ENCODE peak calls at places on chromosomes 13 and 19, in six cellular contexts. R, A, M, Y, U and V are unnamed samples.

GRCh38 chr13:106299616-106300015 is 235.8 kb downstream of the EFNB2 start:
- DNase-seq in R (no peak), A (no peak), M (no peak), Y (no peak), U (no peak), V (no peak)

GRCh38 chr13:77859450-77859849 is 59.2 kb downstream of the EDNRB start:
- DNase-seq in R (no peak), A (peak; percentile 20), M (no peak), Y (no peak), U (no peak), V (peak; percentile 43)

GRCh38 chr19:46065486-46065885 is 24.7 kb upstream of the IGFL4 start:
- DNase-seq in R (no peak), A (no peak), M (no peak), Y (no peak), U (no peak), V (no peak)

GRCh38 chr13:110233181-110233641 is 73.7 kb downstream of the COL4A1 start:
- DNase-seq in R (no peak), A (peak; percentile 61), M (no peak), Y (no peak), U (peak; percentile 75), V (peak; percentile 70)

GRCh38 chr13:84413016-84413415 is 530.7 kb upstream of the SLITRK1 start:
- DNase-seq in R (no peak), A (no peak), M (no peak), Y (no peak), U (no peak), V (no peak)

GRCh38 chr13:100525453-100526298 is 62.9 kb downstream of the GGACT start:
- DNase-seq in R (no peak), A (no peak), M (no peak), Y (no peak), U (no peak), V (no peak)

GRCh38 chr19:27392027-27392632 is 1820.8 kb downstream of the UQCRFS1 start:
- DNase-seq in R (peak; percentile 24), A (no peak), M (no peak), Y (no peak), U (peak; percentile 9), V (no peak)

GRCh38 chr13:20102776-20103175 is 58.1 kb downstream of the GJA3 start:
- DNase-seq in R (no peak), A (no peak), M (no peak), Y (no peak), U (no peak), V (no peak)

GRCh38 chr13:24063281-24063851 is 97.2 kb upstream of the SPATA13 start:
- DNase-seq in R (no peak), A (peak; percentile 72), M (no peak), Y (no peak), U (no peak), V (peak; percentile 44)

DNA sequence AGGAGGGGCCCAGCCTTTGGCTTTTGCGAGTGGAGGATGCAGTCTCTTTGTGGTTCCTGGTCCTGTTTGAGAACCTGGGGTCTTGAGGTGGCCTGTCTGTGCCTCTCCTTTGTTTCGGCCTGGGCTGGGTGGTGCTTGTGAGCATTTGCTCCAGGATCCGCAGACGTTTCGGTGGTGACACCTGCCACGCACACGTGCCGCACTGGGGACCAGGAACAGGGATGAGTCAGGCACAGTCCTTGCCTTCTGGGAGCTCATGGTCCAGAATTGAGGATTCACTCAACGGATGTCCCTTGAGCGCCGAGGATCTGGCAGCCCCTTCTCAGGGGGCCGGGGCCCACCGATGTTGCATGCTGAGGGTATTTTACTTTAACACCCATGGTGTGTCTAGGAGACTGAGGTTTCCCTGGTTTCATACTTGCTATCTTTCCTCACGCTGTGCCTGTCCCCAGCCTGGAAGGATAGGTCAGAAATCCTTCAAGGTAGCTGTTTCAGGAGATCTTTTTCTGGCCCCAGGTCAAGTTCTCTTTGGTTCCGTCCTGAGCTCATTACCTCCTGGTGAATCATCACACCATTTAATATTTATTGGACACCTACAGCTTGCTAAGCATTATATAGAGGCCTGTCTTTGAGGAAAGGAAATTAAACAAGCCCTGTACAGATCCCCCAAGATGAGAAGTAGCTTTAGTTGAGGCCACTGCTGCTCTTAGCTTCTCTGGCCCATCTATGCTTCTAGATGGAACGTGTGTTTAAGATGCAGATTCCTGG is 5.1 kb downstream of the HDGFL2 start:
- DNase-seq in R (no peak), A (no peak), M (no peak), Y (no peak), U (no peak), V (no peak)
- H3K27ac ChIP-seq in R (no peak overlapping the region), A (no peak overlapping the region), M (no peak overlapping the region), Y (no peak overlapping the region), U (no peak overlapping the region), V (no peak overlapping the region)

GRCh38 chr19:19539738-19540703 is 2.0 kb downstream of the CILP2 start:
- DNase-seq in R (peak; percentile 82), A (peak; percentile 69), M (no peak), Y (peak; percentile 56), U (no peak), V (peak; percentile 90)
- H3K4me3 ChIP-seq in R (no peak overlapping the region), A (no peak overlapping the region), M (no peak overlapping the region), Y (no peak overlapping the region), U (peak overlapping the region; percentile 13), V (peak overlapping the region; percentile 8)

DNA sequence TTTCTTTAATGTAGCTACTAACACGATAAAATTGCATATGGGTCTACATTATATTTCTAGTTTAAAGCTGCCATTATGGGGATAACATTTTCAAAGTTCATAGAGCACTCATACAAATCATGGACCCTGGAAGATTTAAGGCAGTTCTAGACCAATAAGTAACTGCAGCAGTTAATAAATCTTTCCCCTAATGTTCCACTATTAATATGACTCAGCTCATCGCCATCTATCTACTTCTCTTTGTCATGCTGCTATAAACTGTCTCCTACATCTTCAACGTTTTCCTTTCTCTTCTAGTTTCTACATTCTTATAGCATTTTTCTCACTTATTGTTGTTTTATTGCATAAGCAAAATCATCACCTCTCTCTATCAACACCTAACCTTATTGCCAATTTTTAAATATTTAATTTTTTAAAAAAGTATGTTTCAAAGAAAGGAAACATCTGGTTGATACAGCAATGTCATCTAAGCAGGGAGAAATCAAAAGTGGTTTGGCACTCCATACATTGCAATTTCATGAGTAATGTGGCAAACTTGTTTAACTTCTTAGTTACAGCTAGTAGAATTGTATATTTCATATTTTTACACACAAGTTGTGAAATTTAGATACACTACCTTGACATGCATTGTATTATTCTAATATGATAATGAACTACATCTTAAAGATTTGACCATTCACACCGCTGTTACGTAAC is 1500.4 kb upstream of the MIR17HG start:
- DNase-seq in R (no peak), A (no peak), M (no peak), Y (no peak), U (no peak), V (no peak)
- H3K27ac ChIP-seq in R (no peak overlapping the region), A (no peak overlapping the region), M (no peak overlapping the region), Y (no peak overlapping the region), U (no peak overlapping the region), V (no peak overlapping the region)

GRCh38 chr13:81795710-81796109 is 1454.8 kb upstream of the SPRY2 start:
- DNase-seq in R (no peak), A (no peak), M (no peak), Y (no peak), U (no peak), V (no peak)
- H3K4me3 ChIP-seq in R (no peak overlapping the region), A (no peak overlapping the region), M (no peak overlapping the region), Y (no peak overlapping the region), U (no peak overlapping the region), V (no peak overlapping the region)

DNA sequence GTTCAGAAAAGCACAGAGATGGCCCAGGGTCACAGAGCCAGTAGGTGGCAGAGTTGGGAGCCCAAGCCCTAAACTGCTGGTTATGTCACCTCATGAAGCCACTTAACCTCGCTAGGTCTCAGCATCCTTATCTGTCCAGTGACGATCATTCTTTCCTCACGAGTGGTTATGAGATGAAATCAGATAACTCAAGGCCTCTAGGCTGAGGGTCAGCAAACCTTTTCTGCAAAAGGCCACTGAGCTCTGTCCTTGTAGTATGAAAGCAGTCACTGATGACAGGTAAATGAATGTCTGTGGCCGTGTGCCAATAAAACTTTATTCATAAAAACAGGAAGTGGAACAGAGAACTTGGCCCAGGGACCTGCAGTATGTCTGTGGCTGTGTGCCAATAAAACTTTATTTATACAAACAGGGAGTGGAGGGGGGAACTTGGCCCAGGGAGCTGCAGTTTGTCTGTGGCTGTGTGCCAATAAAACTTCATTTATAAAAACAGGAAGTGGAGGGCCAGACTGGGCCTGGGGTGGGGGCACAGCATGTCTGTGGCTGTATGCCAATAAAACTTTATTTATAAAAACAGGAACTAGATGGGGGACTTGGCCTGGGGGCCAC is 71.2 kb downstream of the GNG7 start:
- DNase-seq in R (peak; percentile 75), A (no peak), M (no peak), Y (no peak), U (no peak), V (peak; percentile 55)
- H3K27ac ChIP-seq in R (peak overlapping the region; percentile 75), A (no peak overlapping the region), M (peak overlapping the region; percentile 1), Y (peak overlapping the region; percentile 4), U (no peak overlapping the region), V (no peak overlapping the region)

GRCh38 chr19:42402376-42403116 is 12.4 kb upstream of the CNFN start:
- DNase-seq in R (no peak), A (no peak), M (no peak), Y (no peak), U (no peak), V (peak; percentile 62)
- H3K4me3 ChIP-seq in R (peak overlapping the region; percentile 66), A (no peak overlapping the region), M (peak overlapping the region; percentile 34), Y (no peak overlapping the region), U (no peak overlapping the region), V (no peak overlapping the region)

DNA sequence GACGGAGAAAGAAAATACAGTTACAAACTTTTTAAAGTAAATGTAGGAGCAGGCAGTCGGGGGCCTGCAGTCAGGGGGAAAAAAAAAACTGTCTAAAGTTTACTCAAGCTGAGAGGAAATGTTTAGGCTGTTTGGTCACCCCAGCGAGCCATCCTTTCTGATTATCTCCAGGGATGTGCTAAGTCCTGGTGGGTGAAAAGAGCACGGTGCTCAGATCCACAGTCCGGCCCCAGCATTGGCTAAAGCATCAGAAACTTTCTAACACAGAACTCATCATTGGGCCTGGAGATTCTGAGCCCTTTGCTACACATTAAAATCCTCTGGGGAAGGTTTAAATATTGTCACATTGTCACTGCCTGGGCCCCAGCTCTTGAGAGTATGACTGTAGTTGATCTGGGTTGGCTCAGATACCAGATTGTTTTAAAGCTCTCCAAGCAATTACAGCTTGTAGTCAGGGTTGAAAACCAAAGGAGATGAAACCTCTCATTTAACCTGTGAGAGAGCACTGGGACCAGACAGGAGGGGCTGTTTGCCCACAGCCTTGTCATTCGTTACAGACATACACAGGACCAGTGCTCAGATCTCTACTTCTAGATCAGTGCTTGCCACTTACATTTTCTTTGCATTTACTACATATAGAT is 131.1 kb upstream of the HTR2A start:
- DNase-seq in R (no peak), A (no peak), M (no peak), Y (no peak), U (no peak), V (no peak)
- H3K27ac ChIP-seq in R (no peak overlapping the region), A (no peak overlapping the region), M (no peak overlapping the region), Y (no peak overlapping the region), U (no peak overlapping the region), V (no peak overlapping the region)

GRCh38 chr13:30905932-30906383 is at the start of gene MEDAG:
- DNase-seq in R (peak; percentile 50), A (peak; percentile 86), M (no peak), Y (peak; percentile 47), U (peak; percentile 82), V (peak; percentile 91)
- H3K4me3 ChIP-seq in R (peak within 1 kb of the TSS; percentile 49), A (peak within 1 kb of the TSS; percentile 41), M (peak within 1 kb of the TSS; percentile 20), Y (no peak within 1 kb of the TSS), U (peak within 1 kb of the TSS; percentile 50), V (peak within 1 kb of the TSS; percentile 48)